ENCODE peak calls at places on chromosomes 12 and 14, in five cellular contexts. One of them, this sample, is unnamed.

GRCh38 chr14:59306775-59307174 is 118.3 kb downstream of the DAAM1 start:
- DNase-seq in ovary: no peak
- DNase-seq in left ventricle myocardium inferior: no peak
- DNase-seq in MG63: peak
- DNase-seq in GM23248: peak
- DNase-seq in this sample: peak

GRCh38 chr12:64400041-64400440 is 4.2 kb upstream of the XPOT start:
- DNase-seq in ovary: no peak
- DNase-seq in left ventricle myocardium inferior: no peak
- DNase-seq in MG63: no peak
- DNase-seq in GM23248: peak
- DNase-seq in this sample: peak

GRCh38 chr14:84482256-84483071 is 1047.5 kb upstream of the FLRT2 start:
- DNase-seq in ovary: no peak
- DNase-seq in left ventricle myocardium inferior: no peak
- DNase-seq in MG63: no peak
- DNase-seq in GM23248: peak
- DNase-seq in this sample: peak

GRCh38 chr14:61492474-61492873 is 171.1 kb downstream of the PRKCH start:
- DNase-seq in ovary: no peak
- DNase-seq in left ventricle myocardium inferior: no peak
- DNase-seq in MG63: no peak
- DNase-seq in GM23248: no peak
- DNase-seq in this sample: no peak

GRCh38 chr14:101715209-101716076 is 46.1 kb upstream of the PPP2R5C start:
- DNase-seq in ovary: no peak
- DNase-seq in left ventricle myocardium inferior: no peak
- DNase-seq in MG63: no peak
- DNase-seq in GM23248: no peak
- DNase-seq in this sample: no peak

GRCh38 chr14:50559990-50560928 is at the start of gene ATL1:
- DNase-seq in ovary: peak
- DNase-seq in left ventricle myocardium inferior: peak
- DNase-seq in MG63: peak
- DNase-seq in GM23248: peak
- DNase-seq in this sample: peak

GRCh38 chr14:103574104-103574503 is 11.3 kb downstream of the COA8 start:
- DNase-seq in ovary: no peak
- DNase-seq in left ventricle myocardium inferior: no peak
- DNase-seq in MG63: no peak
- DNase-seq in GM23248: no peak
- DNase-seq in this sample: no peak

GRCh38 chr12:130874696-130875095 is 2.8 kb downstream of the RAN start:
- DNase-seq in ovary: no peak
- DNase-seq in left ventricle myocardium inferior: no peak
- DNase-seq in MG63: no peak
- DNase-seq in GM23248: no peak
- DNase-seq in this sample: no peak

GRCh38 chr12:25387136-25388050 is 136.7 kb upstream of the KRAS start:
- DNase-seq in ovary: peak
- DNase-seq in left ventricle myocardium inferior: peak
- DNase-seq in MG63: peak
- DNase-seq in GM23248: peak
- DNase-seq in this sample: peak

GRCh38 chr12:120726510-120726793 is 826 bp downstream of the ACADS start:
- DNase-seq in ovary: no peak
- DNase-seq in left ventricle myocardium inferior: no peak
- DNase-seq in MG63: no peak
- DNase-seq in GM23248: no peak
- DNase-seq in this sample: no peak

GRCh38 chr12:110001596-110001995 is 2.4 kb downstream of the ANKRD13A start:
- DNase-seq in ovary: no peak
- DNase-seq in left ventricle myocardium inferior: no peak
- DNase-seq in MG63: peak
- DNase-seq in GM23248: peak
- DNase-seq in this sample: peak

GRCh38 chr14:20652996-20653975 is 11.8 kb upstream of the OR6S1 start:
- DNase-seq in ovary: no peak
- DNase-seq in left ventricle myocardium inferior: no peak
- DNase-seq in MG63: peak
- DNase-seq in GM23248: peak
- DNase-seq in this sample: peak

GRCh38 chr12:103647267-103647666 is 60.2 kb downstream of the STAB2 start:
- DNase-seq in ovary: no peak
- DNase-seq in left ventricle myocardium inferior: no peak
- DNase-seq in MG63: peak
- DNase-seq in GM23248: peak
- DNase-seq in this sample: peak

GRCh38 chr12:132251741-132252490 is 77.5 kb downstream of the GALNT9 start:
- DNase-seq in ovary: no peak
- DNase-seq in left ventricle myocardium inferior: no peak
- DNase-seq in MG63: no peak
- DNase-seq in GM23248: no peak
- DNase-seq in this sample: no peak

GRCh38 chr12:54147186-54147585 is 41.6 kb downstream of the SMUG1 start:
- DNase-seq in ovary: no peak
- DNase-seq in left ventricle myocardium inferior: no peak
- DNase-seq in MG63: no peak
- DNase-seq in GM23248: peak
- DNase-seq in this sample: no peak

GRCh38 chr14:92945959-92946846 is 23.3 kb downstream of the CHGA start:
- DNase-seq in ovary: no peak
- DNase-seq in left ventricle myocardium inferior: peak
- DNase-seq in MG63: peak
- DNase-seq in GM23248: peak
- DNase-seq in this sample: peak

GRCh38 chr14:79585845-79586244 is 625.5 kb downstream of the DIO2 start:
- DNase-seq in ovary: no peak
- DNase-seq in left ventricle myocardium inferior: no peak
- DNase-seq in MG63: no peak
- DNase-seq in GM23248: no peak
- DNase-seq in this sample: no peak

GRCh38 chr12:96208346-96208745 is 14.2 kb downstream of the ELK3 start:
- DNase-seq in ovary: no peak
- DNase-seq in left ventricle myocardium inferior: no peak
- DNase-seq in MG63: peak
- DNase-seq in GM23248: peak
- DNase-seq in this sample: peak

GRCh38 chr12:25249951-25250738 is 584 bp downstream of the KRAS start:
- DNase-seq in ovary: peak
- DNase-seq in left ventricle myocardium inferior: peak
- DNase-seq in MG63: peak
- DNase-seq in GM23248: peak
- DNase-seq in this sample: peak

GRCh38 chr14:23667134-23667533 is 31.0 kb downstream of the DHRS2 start:
- DNase-seq in ovary: no peak
- DNase-seq in left ventricle myocardium inferior: no peak
- DNase-seq in MG63: no peak
- DNase-seq in GM23248: no peak
- DNase-seq in this sample: no peak

GRCh38 chr14:75905505-75905904 is 76.3 kb downstream of the TGFB3 start:
- DNase-seq in ovary: peak
- DNase-seq in left ventricle myocardium inferior: peak
- DNase-seq in MG63: no peak
- DNase-seq in GM23248: no peak
- DNase-seq in this sample: no peak

GRCh38 chr14:77988966-77989365 is 181.2 kb upstream of the NRXN3 start:
- DNase-seq in ovary: no peak
- DNase-seq in left ventricle myocardium inferior: peak
- DNase-seq in MG63: peak
- DNase-seq in GM23248: peak
- DNase-seq in this sample: peak

DNA sequence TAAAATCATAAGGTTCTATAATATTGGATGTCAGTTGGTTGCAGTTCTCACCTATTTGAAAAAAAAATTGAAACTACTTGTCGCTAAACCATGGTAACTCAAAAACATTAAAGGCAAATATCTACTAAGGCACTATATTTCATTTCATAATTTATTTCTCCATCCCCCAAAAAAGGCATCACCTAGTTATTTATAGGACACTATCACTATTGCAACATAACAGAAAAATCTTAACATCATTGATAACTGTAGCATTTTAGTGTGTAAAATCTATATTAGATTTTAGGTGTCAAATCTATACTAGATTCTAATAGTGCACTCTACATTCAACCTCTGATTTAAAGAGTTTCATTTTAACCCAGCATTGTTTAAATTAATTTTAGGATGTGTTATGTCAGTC is 1.7 kb downstream of the SPTSSA start:
- DNase-seq in ovary: no peak
- DNase-seq in left ventricle myocardium inferior: no peak
- DNase-seq in MG63: no peak
- DNase-seq in GM23248: no peak
- DNase-seq in this sample: no peak
- H3K4me3 ChIP-seq in ovary: no peak
- H3K4me3 ChIP-seq in left ventricle myocardium inferior: peak
- H3K4me3 ChIP-seq in MG63: peak
- H3K4me3 ChIP-seq in GM23248: peak
- H3K4me3 ChIP-seq in this sample: peak

GRCh38 chr12:2246358-2246757 is 193.6 kb downstream of the CACNA1C start:
- DNase-seq in ovary: no peak
- DNase-seq in left ventricle myocardium inferior: no peak
- DNase-seq in MG63: no peak
- DNase-seq in GM23248: peak
- DNase-seq in this sample: no peak

GRCh38 chr12:2248901-2249381 is 196.2 kb downstream of the CACNA1C start:
- DNase-seq in ovary: no peak
- DNase-seq in left ventricle myocardium inferior: peak
- DNase-seq in MG63: no peak
- DNase-seq in GM23248: peak
- DNase-seq in this sample: no peak

GRCh38 chr12:2244013-2244861 is 191.4 kb downstream of the CACNA1C start:
- DNase-seq in ovary: peak
- DNase-seq in left ventricle myocardium inferior: no peak
- DNase-seq in MG63: peak
- DNase-seq in GM23248: peak
- DNase-seq in this sample: no peak

GRCh38 chr12:2248087-2248900 is 195.5 kb downstream of the CACNA1C start:
- DNase-seq in ovary: no peak
- DNase-seq in left ventricle myocardium inferior: no peak
- DNase-seq in MG63: no peak
- DNase-seq in GM23248: peak
- DNase-seq in this sample: no peak

DNA sequence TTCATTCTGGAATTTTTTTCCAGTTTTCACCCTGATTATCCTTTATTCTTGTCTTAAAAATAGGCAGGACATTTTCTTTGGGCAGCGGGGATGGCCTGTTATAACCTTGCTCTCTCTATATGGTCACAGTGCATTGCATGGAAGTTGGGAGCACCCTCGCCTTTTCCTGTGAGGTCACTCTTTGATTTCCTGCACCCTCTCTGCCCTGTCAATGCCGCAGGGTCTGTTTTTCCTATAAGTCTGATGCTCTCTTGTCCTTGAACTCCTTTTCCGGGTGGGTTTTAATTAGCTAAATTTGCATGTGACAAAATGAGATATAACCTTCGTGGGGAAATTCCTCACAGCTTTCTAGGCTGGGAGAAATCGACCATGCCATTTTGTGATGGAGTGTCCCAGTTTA is 194.3 kb downstream of the CACNA1C start:
- DNase-seq in ovary: no peak
- DNase-seq in left ventricle myocardium inferior: no peak
- DNase-seq in MG63: no peak
- DNase-seq in GM23248: no peak
- DNase-seq in this sample: no peak
- H3K4me3 ChIP-seq in ovary: no peak
- H3K4me3 ChIP-seq in left ventricle myocardium inferior: no peak
- H3K4me3 ChIP-seq in MG63: no peak
- H3K4me3 ChIP-seq in GM23248: no peak
- H3K4me3 ChIP-seq in this sample: no peak

DNA sequence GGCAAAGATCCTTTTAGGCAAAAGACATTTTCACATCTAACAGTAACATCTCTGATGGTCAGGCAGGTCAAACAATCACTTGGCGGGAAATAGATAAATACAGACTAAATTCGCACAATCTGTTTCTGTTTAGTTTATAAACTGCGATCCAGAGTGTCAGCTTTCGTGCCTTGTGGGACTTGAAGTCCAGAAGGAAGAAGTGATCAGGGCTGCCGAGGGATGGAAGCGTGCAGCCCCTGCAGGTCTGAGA is 245 bp upstream of the BRMS1L start:
- DNase-seq in ovary: no peak
- DNase-seq in left ventricle myocardium inferior: no peak
- DNase-seq in MG63: no peak
- DNase-seq in GM23248: no peak
- DNase-seq in this sample: no peak
- H3K4me3 ChIP-seq in ovary: peak
- H3K4me3 ChIP-seq in left ventricle myocardium inferior: peak
- H3K4me3 ChIP-seq in MG63: peak
- H3K4me3 ChIP-seq in GM23248: peak
- H3K4me3 ChIP-seq in this sample: peak

GRCh38 chr12:1662761-1663439 is 28.0 kb upstream of the ADIPOR2 start:
- DNase-seq in ovary: no peak
- DNase-seq in left ventricle myocardium inferior: no peak
- DNase-seq in MG63: no peak
- DNase-seq in GM23248: peak
- DNase-seq in this sample: peak
- H3K4me3 ChIP-seq in ovary: no peak
- H3K4me3 ChIP-seq in left ventricle myocardium inferior: peak
- H3K4me3 ChIP-seq in MG63: no peak
- H3K4me3 ChIP-seq in GM23248: no peak
- H3K4me3 ChIP-seq in this sample: no peak

DNA sequence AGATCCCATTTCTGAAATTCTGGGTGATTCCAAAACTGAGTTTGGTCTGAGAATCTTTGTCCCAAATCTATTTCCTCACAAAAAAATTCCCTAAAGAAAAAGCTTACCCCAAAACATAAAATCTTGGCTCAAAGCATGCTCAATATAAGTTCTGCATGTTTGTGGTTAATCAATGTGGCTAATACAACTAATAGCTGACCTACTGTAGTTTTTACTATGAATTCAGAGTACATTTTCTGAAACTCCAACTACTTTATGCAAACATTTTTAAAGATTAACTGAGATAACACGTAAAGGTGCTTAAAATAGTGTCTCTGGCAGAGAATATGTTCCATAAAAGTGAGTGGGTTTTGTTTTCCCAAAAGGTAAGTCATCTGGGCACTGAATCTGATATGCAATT is 133.1 kb downstream of the MED13L start:
- DNase-seq in ovary: no peak
- DNase-seq in left ventricle myocardium inferior: no peak
- DNase-seq in MG63: no peak
- DNase-seq in GM23248: no peak
- DNase-seq in this sample: no peak
- H3K4me3 ChIP-seq in ovary: no peak
- H3K4me3 ChIP-seq in left ventricle myocardium inferior: no peak
- H3K4me3 ChIP-seq in MG63: no peak
- H3K4me3 ChIP-seq in GM23248: peak
- H3K4me3 ChIP-seq in this sample: no peak